ENCODE peak calls at places on chromosome 4, in ten cellular contexts. One of them, this sample, is unnamed.

GRCh38 chr4:16140520-16141249 is 56.9 kb upstream of the PROM1 start:
- DNase-seq in AG08395: peak; percentile 78
- DNase-seq in GOT3: no peak
- DNase-seq in MM.1S: no peak
- DNase-seq in upper lobe of right lung: no peak
- DNase-seq in DMS53: peak; percentile 77
- DNase-seq in mammary epithelial cell: peak; percentile 95
- DNase-seq in EH: peak; percentile 76
- DNase-seq in bronchial epithelial cell: peak; percentile 77
- DNase-seq in stimulated activated CD4-positive, alpha-beta T cell treated with anti-CD3 and anti-CD28 coated beads, Interleukin-15, amount 100 ng/mL, for 24 hours: no peak
- DNase-seq in this sample: no peak

GRCh38 chr4:110484767-110485166 is 8.8 kb downstream of the ENPEP start:
- DNase-seq in AG08395: peak; percentile 71
- DNase-seq in GOT3: no peak
- DNase-seq in MM.1S: no peak
- DNase-seq in upper lobe of right lung: no peak
- DNase-seq in DMS53: no peak
- DNase-seq in mammary epithelial cell: peak; percentile 14
- DNase-seq in EH: peak; percentile 95
- DNase-seq in bronchial epithelial cell: peak; percentile 69
- DNase-seq in stimulated activated CD4-positive, alpha-beta T cell treated with anti-CD3 and anti-CD28 coated beads, Interleukin-15, amount 100 ng/mL, for 24 hours: no peak
- DNase-seq in this sample: no peak

GRCh38 chr4:1241936-1242505 is 6.9 kb downstream of the CTBP1 start:
- DNase-seq in AG08395: no peak
- DNase-seq in GOT3: no peak
- DNase-seq in MM.1S: no peak
- DNase-seq in upper lobe of right lung: no peak
- DNase-seq in DMS53: no peak
- DNase-seq in mammary epithelial cell: no peak
- DNase-seq in EH: no peak
- DNase-seq in bronchial epithelial cell: no peak
- DNase-seq in stimulated activated CD4-positive, alpha-beta T cell treated with anti-CD3 and anti-CD28 coated beads, Interleukin-15, amount 100 ng/mL, for 24 hours: no peak
- DNase-seq in this sample: no peak

GRCh38 chr4:15702941-15703403 is at the start of gene BST1:
- DNase-seq in AG08395: peak; percentile 59
- DNase-seq in GOT3: peak; percentile 6
- DNase-seq in MM.1S: no peak
- DNase-seq in upper lobe of right lung: peak; percentile 87
- DNase-seq in DMS53: no peak
- DNase-seq in mammary epithelial cell: peak; percentile 23
- DNase-seq in EH: peak; percentile 68
- DNase-seq in bronchial epithelial cell: peak; percentile 27
- DNase-seq in stimulated activated CD4-positive, alpha-beta T cell treated with anti-CD3 and anti-CD28 coated beads, Interleukin-15, amount 100 ng/mL, for 24 hours: peak; percentile 68
- DNase-seq in this sample: peak; percentile 51

GRCh38 chr4:74891037-74891436 is 41.9 kb upstream of the PARM1 start:
- DNase-seq in AG08395: no peak
- DNase-seq in GOT3: no peak
- DNase-seq in MM.1S: peak; percentile 77
- DNase-seq in upper lobe of right lung: no peak
- DNase-seq in DMS53: peak; percentile 34
- DNase-seq in mammary epithelial cell: no peak
- DNase-seq in EH: no peak
- DNase-seq in bronchial epithelial cell: no peak
- DNase-seq in stimulated activated CD4-positive, alpha-beta T cell treated with anti-CD3 and anti-CD28 coated beads, Interleukin-15, amount 100 ng/mL, for 24 hours: no peak
- DNase-seq in this sample: no peak

GRCh38 chr4:138938371-138938699 is 77.2 kb upstream of the NOCT start:
- DNase-seq in AG08395: peak; percentile 58
- DNase-seq in GOT3: no peak
- DNase-seq in MM.1S: peak; percentile 42
- DNase-seq in upper lobe of right lung: no peak
- DNase-seq in DMS53: peak; percentile 63
- DNase-seq in mammary epithelial cell: peak; percentile 48
- DNase-seq in EH: peak; percentile 67
- DNase-seq in bronchial epithelial cell: peak; percentile 60
- DNase-seq in stimulated activated CD4-positive, alpha-beta T cell treated with anti-CD3 and anti-CD28 coated beads, Interleukin-15, amount 100 ng/mL, for 24 hours: no peak
- DNase-seq in this sample: no peak

GRCh38 chr4:54561940-54562339 is 95.8 kb upstream of the KIT start:
- DNase-seq in AG08395: no peak
- DNase-seq in GOT3: no peak
- DNase-seq in MM.1S: no peak
- DNase-seq in upper lobe of right lung: no peak
- DNase-seq in DMS53: no peak
- DNase-seq in mammary epithelial cell: no peak
- DNase-seq in EH: no peak
- DNase-seq in bronchial epithelial cell: no peak
- DNase-seq in stimulated activated CD4-positive, alpha-beta T cell treated with anti-CD3 and anti-CD28 coated beads, Interleukin-15, amount 100 ng/mL, for 24 hours: no peak
- DNase-seq in this sample: no peak

GRCh38 chr4:22720091-22720490 is 27.4 kb downstream of the GBA3 start:
- DNase-seq in AG08395: no peak
- DNase-seq in GOT3: no peak
- DNase-seq in MM.1S: no peak
- DNase-seq in upper lobe of right lung: no peak
- DNase-seq in DMS53: peak; percentile 47
- DNase-seq in mammary epithelial cell: no peak
- DNase-seq in EH: peak; percentile 54
- DNase-seq in bronchial epithelial cell: no peak
- DNase-seq in stimulated activated CD4-positive, alpha-beta T cell treated with anti-CD3 and anti-CD28 coated beads, Interleukin-15, amount 100 ng/mL, for 24 hours: no peak
- DNase-seq in this sample: no peak

GRCh38 chr4:2269206-2269531 is 7.3 kb upstream of the MXD4 start:
- DNase-seq in AG08395: no peak
- DNase-seq in GOT3: no peak
- DNase-seq in MM.1S: no peak
- DNase-seq in upper lobe of right lung: no peak
- DNase-seq in DMS53: no peak
- DNase-seq in mammary epithelial cell: no peak
- DNase-seq in EH: no peak
- DNase-seq in bronchial epithelial cell: no peak
- DNase-seq in stimulated activated CD4-positive, alpha-beta T cell treated with anti-CD3 and anti-CD28 coated beads, Interleukin-15, amount 100 ng/mL, for 24 hours: no peak
- DNase-seq in this sample: no peak

GRCh38 chr4:115171220-115171619 is 57.8 kb upstream of the NDST4 start:
- DNase-seq in AG08395: no peak
- DNase-seq in GOT3: no peak
- DNase-seq in MM.1S: no peak
- DNase-seq in upper lobe of right lung: no peak
- DNase-seq in DMS53: no peak
- DNase-seq in mammary epithelial cell: no peak
- DNase-seq in EH: no peak
- DNase-seq in bronchial epithelial cell: no peak
- DNase-seq in stimulated activated CD4-positive, alpha-beta T cell treated with anti-CD3 and anti-CD28 coated beads, Interleukin-15, amount 100 ng/mL, for 24 hours: no peak
- DNase-seq in this sample: no peak

GRCh38 chr4:41580007-41580406 is 42.0 kb downstream of the LIMCH1 start:
- DNase-seq in AG08395: no peak
- DNase-seq in GOT3: no peak
- DNase-seq in MM.1S: no peak
- DNase-seq in upper lobe of right lung: no peak
- DNase-seq in DMS53: no peak
- DNase-seq in mammary epithelial cell: no peak
- DNase-seq in EH: no peak
- DNase-seq in bronchial epithelial cell: no peak
- DNase-seq in stimulated activated CD4-positive, alpha-beta T cell treated with anti-CD3 and anti-CD28 coated beads, Interleukin-15, amount 100 ng/mL, for 24 hours: no peak
- DNase-seq in this sample: no peak

GRCh38 chr4:99383833-99384392 is 31.4 kb upstream of the ADH1C start:
- DNase-seq in AG08395: peak; percentile 75
- DNase-seq in GOT3: no peak
- DNase-seq in MM.1S: no peak
- DNase-seq in upper lobe of right lung: no peak
- DNase-seq in DMS53: no peak
- DNase-seq in mammary epithelial cell: no peak
- DNase-seq in EH: peak; percentile 95
- DNase-seq in bronchial epithelial cell: peak; percentile 37
- DNase-seq in stimulated activated CD4-positive, alpha-beta T cell treated with anti-CD3 and anti-CD28 coated beads, Interleukin-15, amount 100 ng/mL, for 24 hours: no peak
- DNase-seq in this sample: no peak

GRCh38 chr4:11424896-11425295 is 3.8 kb downstream of the HS3ST1 start:
- DNase-seq in AG08395: no peak
- DNase-seq in GOT3: no peak
- DNase-seq in MM.1S: no peak
- DNase-seq in upper lobe of right lung: no peak
- DNase-seq in DMS53: no peak
- DNase-seq in mammary epithelial cell: no peak
- DNase-seq in EH: no peak
- DNase-seq in bronchial epithelial cell: no peak
- DNase-seq in stimulated activated CD4-positive, alpha-beta T cell treated with anti-CD3 and anti-CD28 coated beads, Interleukin-15, amount 100 ng/mL, for 24 hours: no peak
- DNase-seq in this sample: no peak

GRCh38 chr4:140367738-140368137 is 5.7 kb upstream of the SCOC start:
- DNase-seq in AG08395: peak; percentile 19
- DNase-seq in GOT3: no peak
- DNase-seq in MM.1S: no peak
- DNase-seq in upper lobe of right lung: no peak
- DNase-seq in DMS53: no peak
- DNase-seq in mammary epithelial cell: peak; percentile 46
- DNase-seq in EH: peak; percentile 36
- DNase-seq in bronchial epithelial cell: peak; percentile 58
- DNase-seq in stimulated activated CD4-positive, alpha-beta T cell treated with anti-CD3 and anti-CD28 coated beads, Interleukin-15, amount 100 ng/mL, for 24 hours: no peak
- DNase-seq in this sample: no peak

GRCh38 chr4:41204400-41204978 is 9.9 kb downstream of the APBB2 start:
- DNase-seq in AG08395: peak; percentile 77
- DNase-seq in GOT3: no peak
- DNase-seq in MM.1S: no peak
- DNase-seq in upper lobe of right lung: no peak
- DNase-seq in DMS53: peak; percentile 10
- DNase-seq in mammary epithelial cell: peak; percentile 54
- DNase-seq in EH: peak; percentile 89
- DNase-seq in bronchial epithelial cell: peak; percentile 29
- DNase-seq in stimulated activated CD4-positive, alpha-beta T cell treated with anti-CD3 and anti-CD28 coated beads, Interleukin-15, amount 100 ng/mL, for 24 hours: no peak
- DNase-seq in this sample: no peak

GRCh38 chr4:89829470-89830138 is 7.4 kb downstream of the SNCA start:
- DNase-seq in AG08395: no peak
- DNase-seq in GOT3: no peak
- DNase-seq in MM.1S: peak; percentile 94
- DNase-seq in upper lobe of right lung: no peak
- DNase-seq in DMS53: no peak
- DNase-seq in mammary epithelial cell: peak; percentile 86
- DNase-seq in EH: no peak
- DNase-seq in bronchial epithelial cell: peak; percentile 81
- DNase-seq in stimulated activated CD4-positive, alpha-beta T cell treated with anti-CD3 and anti-CD28 coated beads, Interleukin-15, amount 100 ng/mL, for 24 hours: peak; percentile 20
- DNase-seq in this sample: peak; percentile 29

GRCh38 chr4:65671402-65671801 is 1.1 kb upstream of the EPHA5 start:
- DNase-seq in AG08395: no peak
- DNase-seq in GOT3: no peak
- DNase-seq in MM.1S: no peak
- DNase-seq in upper lobe of right lung: no peak
- DNase-seq in DMS53: peak; percentile 1
- DNase-seq in mammary epithelial cell: no peak
- DNase-seq in EH: no peak
- DNase-seq in bronchial epithelial cell: peak; percentile 10
- DNase-seq in stimulated activated CD4-positive, alpha-beta T cell treated with anti-CD3 and anti-CD28 coated beads, Interleukin-15, amount 100 ng/mL, for 24 hours: no peak
- DNase-seq in this sample: no peak

GRCh38 chr4:39730067-39730466 is 32.1 kb downstream of the UBE2K start:
- DNase-seq in AG08395: no peak
- DNase-seq in GOT3: no peak
- DNase-seq in MM.1S: no peak
- DNase-seq in upper lobe of right lung: no peak
- DNase-seq in DMS53: peak; percentile 74
- DNase-seq in mammary epithelial cell: peak; percentile 14
- DNase-seq in EH: peak; percentile 57
- DNase-seq in bronchial epithelial cell: no peak
- DNase-seq in stimulated activated CD4-positive, alpha-beta T cell treated with anti-CD3 and anti-CD28 coated beads, Interleukin-15, amount 100 ng/mL, for 24 hours: no peak
- DNase-seq in this sample: no peak

GRCh38 chr4:94936854-94937253 is 179.1 kb downstream of the BMPR1B start:
- DNase-seq in AG08395: no peak
- DNase-seq in GOT3: no peak
- DNase-seq in MM.1S: no peak
- DNase-seq in upper lobe of right lung: no peak
- DNase-seq in DMS53: no peak
- DNase-seq in mammary epithelial cell: no peak
- DNase-seq in EH: no peak
- DNase-seq in bronchial epithelial cell: no peak
- DNase-seq in stimulated activated CD4-positive, alpha-beta T cell treated with anti-CD3 and anti-CD28 coated beads, Interleukin-15, amount 100 ng/mL, for 24 hours: no peak
- DNase-seq in this sample: no peak